ENCODE peak calls at places on chromosomes 12 and 14, in ten cellular contexts. B is RCC 7860; V is effector CD4-positive, alpha-beta T cell; M is anterior cingulate cortex; N is cerebellar cortex; S is M059J; T is central memory CD4-positive, alpha-beta T cell; Q is left ventricle myocardium inferior; K is mesenchymal stem cell; C is RPMI7951. G is an unnamed sample.

GRCh38 chr12:22103418-22103817 is 57.4 kb downstream of the CMAS start:
- DNase-seq in S (no peak), M (no peak), C (no peak), K (no peak), Q (no peak), V (no peak), B (no peak), T (no peak), N (no peak), G (no peak)

GRCh38 chr12:101200145-101200544 is 9.9 kb downstream of the SLC5A8 start:
- DNase-seq in C (no peak), N (no peak), M (no peak), K (no peak), B (no peak), Q (no peak), S (no peak), T (no peak), V (no peak), G (no peak)

GRCh38 chr12:54359762-54360351 is 4.4 kb downstream of the GPR84 start:
- DNase-seq in V (no peak), B (no peak), T (no peak), N (no peak), C (no peak), Q (no peak), M (no peak), S (no peak), K (no peak), G (no peak)

GRCh38 chr14:105857223-105857815 is 330.9 kb downstream of the TMEM121 start:
- DNase-seq in M (no peak), C (no peak), S (no peak), K (no peak), T (no peak), V (no peak), B (no peak), Q (peak; percentile 7), N (no peak), G (no peak)

GRCh38 chr14:72595152-72595551 is 298.7 kb downstream of the DPF3 start:
- DNase-seq in N (no peak), B (no peak), T (no peak), C (no peak), K (no peak), M (no peak), V (no peak), S (no peak), Q (no peak), G (no peak)

GRCh38 chr14:30525833-30526232 is 33.1 kb upstream of the G2E3 start:
- DNase-seq in T (no peak), B (no peak), N (no peak), K (peak; percentile 14), Q (no peak), V (no peak), M (no peak), S (peak; percentile 10), C (no peak), G (no peak)

GRCh38 chr12:122022393-122023338 is 982 bp downstream of the BCL7A start:
- DNase-seq in K (peak; percentile 32), S (peak; percentile 25), N (no peak), V (no peak), B (no peak), M (peak; percentile 31), C (no peak), Q (peak; percentile 32), T (peak; percentile 37), G (peak; percentile 31)

GRCh38 chr14:64049616-64050381 is 197.0 kb downstream of the SYNE2 start:
- DNase-seq in M (no peak), C (no peak), K (no peak), V (no peak), N (no peak), S (no peak), Q (no peak), T (no peak), B (no peak), G (no peak)